ENCODE peak calls at places on chromosomes 7 and 10, in ten cellular contexts. I is transverse colon; Z is endodermal cell; T is NT2/D1; C is mucosa of descending colon; E is effector memory CD4-positive, alpha-beta T cell; Y is lower lobe of right lung; Q is MM.1S; F is psoas muscle; G is cardiac muscle cell. X is an unnamed sample.

GRCh38 chr7:73865738-73866445 is 4.9 kb downstream of the TMEM270 start:
- DNase-seq in T (no peak), I (peak; percentile 37), F (peak; percentile 51), Y (no peak), Q (peak; percentile 46), Z (peak; percentile 83), C (no peak), E (no peak), G (peak; percentile 76), X (no peak)

GRCh38 chr7:41796331-41796730 is 93.4 kb upstream of the INHBA start:
- DNase-seq in G (no peak), E (no peak), Q (no peak), T (no peak), Y (no peak), C (no peak), I (no peak), Z (no peak), F (no peak), X (no peak)

GRCh38 chr7:143287935-143288826 is at the start of gene CASP2:
- DNase-seq in Y (peak; percentile 98), T (peak; percentile 96), G (peak; percentile 99), Z (peak; percentile 99), C (peak; percentile 99), Q (peak; percentile 99), E (peak; percentile 99), I (peak; percentile 99), F (peak; percentile 99), X (peak; percentile 96)

GRCh38 chr10:120897343-120897742 is 46.2 kb downstream of the WDR11 start:
- DNase-seq in Y (no peak), E (no peak), T (no peak), Z (no peak), I (no peak), F (no peak), G (peak; percentile 38), Q (no peak), C (no peak), X (no peak)

GRCh38 chr7:17362439-17363095 is 64.1 kb downstream of the AHR start:
- DNase-seq in T (no peak), G (peak; percentile 66), Y (no peak), Q (no peak), C (peak; percentile 47), F (no peak), Z (no peak), I (no peak), E (no peak), X (no peak)

GRCh38 chr7:36642414-36642813 is 81.9 kb downstream of the AOAH start:
- DNase-seq in I (no peak), C (no peak), T (no peak), Z (peak; percentile 32), E (no peak), F (no peak), Q (no peak), Y (no peak), G (no peak), X (no peak)

GRCh38 chr10:11043446-11044127 is 25.9 kb downstream of the CELF2 start:
- DNase-seq in F (no peak), Y (no peak), Q (no peak), Z (no peak), C (no peak), G (no peak), I (no peak), T (no peak), E (no peak), X (no peak)

GRCh38 chr10:97608991-97609561 is 19.6 kb downstream of the C10orf62 start:
- DNase-seq in Z (no peak), G (no peak), F (peak; percentile 79), Y (peak; percentile 65), I (no peak), T (no peak), E (no peak), Q (no peak), C (no peak), X (no peak)

GRCh38 chr10:29635711-29636144 is 957 bp upstream of the SVIL start:
- DNase-seq in Q (no peak), C (peak; percentile 67), Z (peak; percentile 84), I (no peak), E (no peak), G (peak; percentile 71), F (no peak), Y (no peak), T (no peak), X (no peak)

GRCh38 chr10:29634764-29635625 is at the start of gene SVIL:
- DNase-seq in I (peak; percentile 75), E (no peak), F (peak; percentile 72), T (no peak), Q (no peak), Y (peak; percentile 67), C (peak; percentile 67), G (peak; percentile 71), Z (peak; percentile 74), X (no peak)

GRCh38 chr10:29636178-29636577 is 1.4 kb upstream of the SVIL start:
- DNase-seq in Z (no peak), T (no peak), E (no peak), F (no peak), C (no peak), I (no peak), Q (no peak), Y (no peak), G (peak; percentile 83), X (no peak)

GRCh38 chr10:29631049-29631339 is 3.8 kb downstream of the SVIL start:
- DNase-seq in T (no peak), E (no peak), Z (no peak), I (no peak), C (no peak), F (no peak), G (no peak), Q (no peak), Y (no peak), X (no peak)

DNA sequence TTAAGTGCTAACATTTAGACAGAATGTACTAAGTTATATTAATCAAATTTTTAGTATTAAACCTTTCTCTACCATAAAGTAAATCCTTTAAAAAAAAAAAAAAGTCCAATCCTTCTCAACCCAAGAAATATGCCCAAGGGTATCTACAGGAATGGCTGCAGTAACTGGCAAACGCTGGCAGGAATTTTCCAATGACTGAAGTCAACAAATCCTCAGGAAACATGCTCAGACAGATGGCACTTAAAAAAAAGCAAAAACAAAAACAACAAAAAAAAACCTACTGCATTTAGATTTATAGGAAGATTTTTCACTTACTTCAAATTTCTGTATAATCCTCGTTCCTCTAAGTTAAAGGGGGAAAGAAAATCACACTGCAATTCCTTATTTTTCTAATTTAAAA is 666 bp downstream of the SVIL start:
- DNase-seq in T (no peak), Y (no peak), G (no peak), Q (no peak), C (no peak), F (no peak), E (no peak), I (no peak), Z (no peak), X (no peak)
- H3K4me3 ChIP-seq in T (peak overlapping the region; percentile 37), Y (no peak overlapping the region), G (peak overlapping the region; percentile 95), Q (no peak overlapping the region), C (no peak overlapping the region), F (peak overlapping the region; percentile 77), E (no peak overlapping the region), I (peak overlapping the region; percentile 31), Z (peak overlapping the region; percentile 78), X (peak overlapping the region; percentile 71)

GRCh38 chr10:43960477-43960876 is 311.8 kb upstream of the ZNF32 start:
- DNase-seq in Q (no peak), T (no peak), E (no peak), Y (no peak), C (no peak), G (no peak), I (no peak), Z (peak; percentile 6), F (no peak), X (no peak)

GRCh38 chr10:43962346-43963191 is 313.9 kb upstream of the ZNF32 start:
- DNase-seq in Z (peak; percentile 20), C (no peak), G (no peak), T (no peak), E (no peak), Q (no peak), I (no peak), Y (no peak), F (no peak), X (no peak)

GRCh38 chr10:43960981-43961380 is 312.3 kb upstream of the ZNF32 start:
- DNase-seq in C (no peak), Y (no peak), I (no peak), E (no peak), F (no peak), G (no peak), T (no peak), Q (no peak), Z (peak; percentile 3), X (no peak)

GRCh38 chr10:43963379-43963778 is 314.7 kb upstream of the ZNF32 start:
- DNase-seq in C (no peak), T (no peak), F (no peak), Y (no peak), G (no peak), Z (peak; percentile 10), Q (no peak), E (no peak), I (no peak), X (no peak)

DNA sequence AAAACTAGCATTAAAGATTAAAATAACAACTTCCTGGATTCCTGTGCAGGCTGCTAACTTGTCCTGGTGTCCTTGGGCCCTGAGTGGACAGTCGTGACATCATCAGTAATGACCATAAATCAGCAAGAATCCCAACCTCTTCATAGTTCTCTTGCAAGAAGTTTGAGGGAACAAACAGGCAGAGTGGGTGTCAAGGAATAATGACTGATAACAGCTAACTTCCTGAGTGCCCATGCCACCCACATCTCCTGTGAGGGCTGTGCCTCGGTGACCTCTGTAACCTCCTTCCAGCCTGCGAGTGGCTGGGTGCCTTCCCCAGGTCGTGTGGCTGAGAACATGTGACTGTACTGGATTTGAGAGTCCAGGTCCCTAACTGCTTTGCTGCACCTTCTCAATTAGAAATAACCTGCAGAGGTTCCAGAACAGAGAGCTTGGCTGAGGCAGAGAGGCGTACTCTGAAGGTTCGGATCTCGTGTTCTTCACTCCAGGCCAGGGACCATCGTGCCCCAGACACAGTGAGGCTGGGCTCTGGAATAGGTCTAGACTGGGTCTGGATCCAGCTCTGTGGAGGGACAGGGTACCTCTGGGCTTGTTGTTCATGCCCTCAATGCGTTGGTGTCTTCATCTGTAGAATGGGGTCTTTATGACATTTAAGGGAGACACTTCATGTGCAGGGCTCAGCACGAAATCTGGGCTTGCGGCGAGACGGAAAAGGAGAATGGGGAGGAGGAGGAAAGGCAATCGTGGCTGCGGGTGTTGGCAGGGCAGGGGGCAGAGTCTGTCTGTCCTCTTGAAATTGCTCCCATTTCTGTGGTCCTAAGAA is 313.1 kb upstream of the ZNF32 start:
- DNase-seq in T (no peak), E (no peak), C (no peak), Y (no peak), Z (peak; percentile 25), Q (no peak), I (no peak), G (no peak), F (no peak), X (no peak)
- H3K4me1 ChIP-seq in T (no peaks in the 10 kb centered on the region), E (no peaks in the 10 kb centered on the region), C (peaks cover 5% of the 10 kb centered on the region), Y (peaks cover 24% of the 10 kb centered on the region), Z (peaks cover 5% of the 10 kb centered on the region), Q (no peaks in the 10 kb centered on the region), I (no peaks in the 10 kb centered on the region), G (no peaks in the 10 kb centered on the region), F (peaks cover 9% of the 10 kb centered on the region), X (peaks cover 37% of the 10 kb centered on the region)

GRCh38 chr7:50275430-50275829 is 29.1 kb upstream of the IKZF1 start:
- DNase-seq in T (no peak), Y (no peak), I (no peak), G (no peak), Z (no peak), Q (no peak), F (no peak), E (no peak), C (no peak), X (no peak)
- H3K4me3 ChIP-seq in T (no peak overlapping the region), Y (no peak overlapping the region), I (no peak overlapping the region), G (no peak overlapping the region), Z (no peak overlapping the region), Q (no peak overlapping the region), F (no peak overlapping the region), E (no peak overlapping the region), C (no peak overlapping the region), X (no peak overlapping the region)

GRCh38 chr10:88896336-88897018 is 16.4 kb downstream of the STAMBPL1 start:
- DNase-seq in G (no peak), I (peak; percentile 63), Y (no peak), E (no peak), T (no peak), Z (no peak), Q (no peak), F (no peak), C (no peak), X (no peak)
- H3K4me1 ChIP-seq in G (peaks cover 18% of the 10 kb centered on the region), I (peaks cover 24% of the 10 kb centered on the region), Y (peaks cover 18% of the 10 kb centered on the region), E (peaks cover 8% of the 10 kb centered on the region), T (peaks cover 3% of the 10 kb centered on the region), Z (peaks cover 10% of the 10 kb centered on the region), Q (peaks cover 6% of the 10 kb centered on the region), F (no peaks in the 10 kb centered on the region), C (peaks cover 48% of the 10 kb centered on the region), X (no peaks in the 10 kb centered on the region)

X was measured in thoracic aorta.